ENCODE peak calls at places on chromosomes 7 and 10, in five cellular contexts. O, Y, D, V and N are unnamed samples.

GRCh38 chr7:30931161-30931926 is 19.7 kb downstream of the AQP1 start:
- DNase-seq in V (no peak), D (no peak), Y (no peak), O (no peak), N (no peak)

GRCh38 chr10:60270426-60270825 is 119.2 kb downstream of the ANK3 start:
- DNase-seq in D (no peak), V (no peak), Y (no peak), O (no peak), N (no peak)

GRCh38 chr10:59634102-59634501 is 75.5 kb downstream of the SLC16A9 start:
- DNase-seq in O (no peak), Y (no peak), D (no peak), V (no peak), N (no peak)

GRCh38 chr7:141676618-141677017 is 25.3 kb downstream of the DENND11 start:
- DNase-seq in D (no peak), O (no peak), V (no peak), Y (no peak), N (no peak)

GRCh38 chr7:41134242-41134872 is 568.5 kb downstream of the INHBA start:
- DNase-seq in Y (no peak), O (peak), D (peak), V (no peak), N (no peak)

GRCh38 chr7:35249537-35249907 is 4.4 kb downstream of the TBX20 start:
- DNase-seq in V (no peak), Y (no peak), O (no peak), D (no peak), N (no peak)

GRCh38 chr10:18140149-18140956 is at the start of gene CACNB2:
- DNase-seq in Y (no peak), D (no peak), V (peak), O (no peak), N (no peak)

GRCh38 chr7:24384362-24385030 is 100.5 kb downstream of the NPY start:
- DNase-seq in D (no peak), V (no peak), Y (peak), O (no peak), N (no peak)

GRCh38 chr7:98963305-98963704 is 85.0 kb downstream of the TRRAP start:
- DNase-seq in V (no peak), O (no peak), D (no peak), Y (no peak), N (no peak)

GRCh38 chr10:71757450-71757918 is 15.8 kb downstream of the VSIR start:
- DNase-seq in D (no peak), O (no peak), V (no peak), Y (no peak), N (no peak)

GRCh38 chr10:97640868-97641811 is 669 bp downstream of the PI4K2A start:
- DNase-seq in D (peak), O (no peak), Y (peak), V (peak), N (peak)

GRCh38 chr10:120948889-120949382 is 97.8 kb downstream of the WDR11 start:
- DNase-seq in O (peak), V (no peak), Y (no peak), D (peak), N (peak)

GRCh38 chr7:78516450-78516849 is 717.9 kb downstream of the PHTF2 start:
- DNase-seq in D (no peak), Y (no peak), V (no peak), O (no peak), N (no peak)

GRCh38 chr7:96297873-96298272 is 24.0 kb downstream of the SLC25A13 start:
- DNase-seq in D (no peak), Y (no peak), O (no peak), V (no peak), N (no peak)

GRCh38 chr10:133462512-133463305 is 9.0 kb downstream of the SCART1 start:
- DNase-seq in V (peak), O (no peak), Y (no peak), D (no peak), N (no peak)

GRCh38 chr10:17652585-17652984 is 8.6 kb downstream of the STAM start:
- DNase-seq in D (no peak), Y (no peak), V (no peak), O (no peak), N (no peak)